ENCODE peak calls at places on chromosomes 7 and 10, in ten cellular contexts. Q, B, C, J, O, L, E, S, Y and P are unnamed samples.

GRCh38 chr7:38310601-38311057 is 37.2 kb upstream of the TARP start:
- DNase-seq in Q (no peak), B (peak), C (no peak), J (no peak), O (no peak), L (no peak), E (no peak), S (peak), Y (no peak), P (peak)

GRCh38 chr10:105188737-105189463 is 547.8 kb downstream of the SORCS3 start:
- DNase-seq in Q (peak), B (peak), C (no peak), J (no peak), O (peak), L (peak), E (no peak), S (peak), Y (peak), P (peak)

GRCh38 chr10:121188005-121188404 is 336.8 kb downstream of the WDR11 start:
- DNase-seq in Q (peak), B (peak), C (no peak), J (no peak), O (no peak), L (no peak), E (no peak), S (no peak), Y (no peak), P (no peak)

GRCh38 chr7:400901-401485 is 111.0 kb downstream of the FOXL3 start:
- DNase-seq in Q (no peak), B (no peak), C (no peak), J (no peak), O (no peak), L (no peak), E (no peak), S (no peak), Y (no peak), P (no peak)

GRCh38 chr10:122018951-122019413 is 30.0 kb downstream of the TACC2 start:
- DNase-seq in Q (no peak), B (no peak), C (no peak), J (no peak), O (no peak), L (no peak), E (no peak), S (peak), Y (no peak), P (peak)

GRCh38 chr10:32746869-32747268 is 211.2 kb downstream of the ITGB1 start:
- DNase-seq in Q (no peak), B (no peak), C (no peak), J (no peak), O (no peak), L (no peak), E (no peak), S (no peak), Y (no peak), P (no peak)

GRCh38 chr10:28241766-28242399 is 61.0 kb downstream of the MPP7 start:
- DNase-seq in Q (peak), B (no peak), C (no peak), J (peak), O (no peak), L (no peak), E (peak), S (peak), Y (peak), P (peak)

GRCh38 chr7:78514653-78515052 is 716.1 kb downstream of the PHTF2 start:
- DNase-seq in Q (no peak), B (peak), C (no peak), J (no peak), O (no peak), L (no peak), E (no peak), S (no peak), Y (no peak), P (no peak)

GRCh38 chr7:82443044-82443800 is at the start of gene CACNA2D1:
- DNase-seq in Q (peak), B (peak), C (no peak), J (no peak), O (no peak), L (no peak), E (no peak), S (peak), Y (no peak), P (no peak)